ENCODE peak calls at places on chromosome 14, in six cellular contexts. One of them, this sample, is unnamed.

GRCh38 chr14:53174918-53175317 is 21.8 kb upstream of the DDHD1 start:
- DNase-seq in D341Med: no peak
- DNase-seq in T-helper 1 cell: no peak
- DNase-seq in ACHN: no peak
- DNase-seq in AG04449: no peak
- DNase-seq in Caki2: no peak
- DNase-seq in this sample: no peak

GRCh38 chr14:101062611-101063010 is 159.1 kb upstream of the RTL1 start:
- DNase-seq in D341Med: no peak
- DNase-seq in T-helper 1 cell: no peak
- DNase-seq in ACHN: no peak
- DNase-seq in AG04449: no peak
- DNase-seq in Caki2: no peak
- DNase-seq in this sample: no peak

GRCh38 chr14:59664741-59665140 is 88.1 kb upstream of the CCDC175 start:
- DNase-seq in D341Med: no peak
- DNase-seq in T-helper 1 cell: no peak
- DNase-seq in ACHN: no peak
- DNase-seq in AG04449: peak
- DNase-seq in Caki2: no peak
- DNase-seq in this sample: no peak

GRCh38 chr14:36901846-36902245 is 240.2 kb downstream of the PAX9 start:
- DNase-seq in D341Med: no peak
- DNase-seq in T-helper 1 cell: no peak
- DNase-seq in ACHN: no peak
- DNase-seq in AG04449: no peak
- DNase-seq in Caki2: no peak
- DNase-seq in this sample: no peak

GRCh38 chr14:77039285-77040058 is 11.0 kb upstream of the IRF2BPL start:
- DNase-seq in D341Med: no peak
- DNase-seq in T-helper 1 cell: no peak
- DNase-seq in ACHN: peak
- DNase-seq in AG04449: no peak
- DNase-seq in Caki2: no peak
- DNase-seq in this sample: peak

GRCh38 chr14:68911594-68912227 is 67.4 kb downstream of the ACTN1 start:
- DNase-seq in D341Med: peak
- DNase-seq in T-helper 1 cell: peak
- DNase-seq in ACHN: peak
- DNase-seq in AG04449: no peak
- DNase-seq in Caki2: peak
- DNase-seq in this sample: peak

GRCh38 chr14:104973215-104974145 is 4.7 kb downstream of the AHNAK2 start:
- DNase-seq in D341Med: no peak
- DNase-seq in T-helper 1 cell: no peak
- DNase-seq in ACHN: peak
- DNase-seq in AG04449: peak
- DNase-seq in Caki2: peak
- DNase-seq in this sample: peak

GRCh38 chr14:102220031-102220430 is 80.3 kb downstream of the WDR20 start:
- DNase-seq in D341Med: peak
- DNase-seq in T-helper 1 cell: no peak
- DNase-seq in ACHN: no peak
- DNase-seq in AG04449: no peak
- DNase-seq in Caki2: no peak
- DNase-seq in this sample: no peak

GRCh38 chr14:80212025-80212402 is 710 bp upstream of the DIO2 start:
- DNase-seq in D341Med: no peak
- DNase-seq in T-helper 1 cell: no peak
- DNase-seq in ACHN: peak
- DNase-seq in AG04449: peak
- DNase-seq in Caki2: no peak
- DNase-seq in this sample: no peak

GRCh38 chr14:33669111-33669510 is 281.8 kb downstream of the EGLN3 start:
- DNase-seq in D341Med: no peak
- DNase-seq in T-helper 1 cell: no peak
- DNase-seq in ACHN: no peak
- DNase-seq in AG04449: no peak
- DNase-seq in Caki2: no peak
- DNase-seq in this sample: no peak

GRCh38 chr14:95222870-95223398 is 65.6 kb upstream of the DICER1 start:
- DNase-seq in D341Med: no peak
- DNase-seq in T-helper 1 cell: no peak
- DNase-seq in ACHN: no peak
- DNase-seq in AG04449: peak
- DNase-seq in Caki2: no peak
- DNase-seq in this sample: no peak

GRCh38 chr14:68594737-68595380 is 198.0 kb downstream of the ZFP36L1 start:
- DNase-seq in D341Med: no peak
- DNase-seq in T-helper 1 cell: no peak
- DNase-seq in ACHN: no peak
- DNase-seq in AG04449: no peak
- DNase-seq in Caki2: peak
- DNase-seq in this sample: no peak

GRCh38 chr14:68397827-68398226 is 395.0 kb downstream of the ZFP36L1 start:
- DNase-seq in D341Med: no peak
- DNase-seq in T-helper 1 cell: no peak
- DNase-seq in ACHN: no peak
- DNase-seq in AG04449: peak
- DNase-seq in Caki2: no peak
- DNase-seq in this sample: no peak

GRCh38 chr14:60288279-60288678 is 39.3 kb downstream of the PPM1A start:
- DNase-seq in D341Med: no peak
- DNase-seq in T-helper 1 cell: no peak
- DNase-seq in ACHN: no peak
- DNase-seq in AG04449: no peak
- DNase-seq in Caki2: no peak
- DNase-seq in this sample: no peak

GRCh38 chr14:100726812-100727564 is at the start of gene DLK1:
- DNase-seq in D341Med: no peak
- DNase-seq in T-helper 1 cell: no peak
- DNase-seq in ACHN: no peak
- DNase-seq in AG04449: no peak
- DNase-seq in Caki2: no peak
- DNase-seq in this sample: no peak

GRCh38 chr14:97073622-97074021 is 276.4 kb downstream of the VRK1 start:
- DNase-seq in D341Med: no peak
- DNase-seq in T-helper 1 cell: no peak
- DNase-seq in ACHN: no peak
- DNase-seq in AG04449: no peak
- DNase-seq in Caki2: no peak
- DNase-seq in this sample: no peak

GRCh38 chr14:89746654-89747053 is 207.9 kb downstream of the EFCAB11 start:
- DNase-seq in D341Med: no peak
- DNase-seq in T-helper 1 cell: no peak
- DNase-seq in ACHN: no peak
- DNase-seq in AG04449: no peak
- DNase-seq in Caki2: no peak
- DNase-seq in this sample: no peak

GRCh38 chr14:104048758-104049496 is 36.6 kb upstream of the ASPG start:
- DNase-seq in D341Med: no peak
- DNase-seq in T-helper 1 cell: no peak
- DNase-seq in ACHN: no peak
- DNase-seq in AG04449: no peak
- DNase-seq in Caki2: no peak
- DNase-seq in this sample: peak

GRCh38 chr14:43539210-43539609 is 967.9 kb downstream of the FSCB start:
- DNase-seq in D341Med: no peak
- DNase-seq in T-helper 1 cell: no peak
- DNase-seq in ACHN: peak
- DNase-seq in AG04449: no peak
- DNase-seq in Caki2: peak
- DNase-seq in this sample: no peak

GRCh38 chr14:104116544-104117340 is 21.6 kb upstream of the KIF26A start:
- DNase-seq in D341Med: no peak
- DNase-seq in T-helper 1 cell: no peak
- DNase-seq in ACHN: no peak
- DNase-seq in AG04449: no peak
- DNase-seq in Caki2: no peak
- DNase-seq in this sample: no peak

GRCh38 chr14:64253672-64254071 is 40.5 kb downstream of the ESR2 start:
- DNase-seq in D341Med: no peak
- DNase-seq in T-helper 1 cell: no peak
- DNase-seq in ACHN: no peak
- DNase-seq in AG04449: no peak
- DNase-seq in Caki2: no peak
- DNase-seq in this sample: peak

GRCh38 chr14:104596451-104596918 is 8.1 kb downstream of the TMEM179 start:
- DNase-seq in D341Med: no peak
- DNase-seq in T-helper 1 cell: no peak
- DNase-seq in ACHN: no peak
- DNase-seq in AG04449: no peak
- DNase-seq in Caki2: no peak
- DNase-seq in this sample: no peak

GRCh38 chr14:57871487-57872080 is 5.7 kb upstream of the SLC35F4 start:
- DNase-seq in D341Med: peak
- DNase-seq in T-helper 1 cell: no peak
- DNase-seq in ACHN: peak
- DNase-seq in AG04449: no peak
- DNase-seq in Caki2: peak
- DNase-seq in this sample: peak

GRCh38 chr14:65303185-65303901 is 109.2 kb upstream of the FUT8 start:
- DNase-seq in D341Med: no peak
- DNase-seq in T-helper 1 cell: no peak
- DNase-seq in ACHN: no peak
- DNase-seq in AG04449: no peak
- DNase-seq in Caki2: no peak
- DNase-seq in this sample: no peak

GRCh38 chr14:83171761-83172160 is 1638.1 kb upstream of the SEL1L start:
- DNase-seq in D341Med: no peak
- DNase-seq in T-helper 1 cell: no peak
- DNase-seq in ACHN: no peak
- DNase-seq in AG04449: no peak
- DNase-seq in Caki2: no peak
- DNase-seq in this sample: no peak

GRCh38 chr14:51750542-51750941 is 98.8 kb downstream of the FRMD6 start:
- DNase-seq in D341Med: no peak
- DNase-seq in T-helper 1 cell: no peak
- DNase-seq in ACHN: no peak
- DNase-seq in AG04449: no peak
- DNase-seq in Caki2: no peak
- DNase-seq in this sample: no peak

GRCh38 chr14:72776701-72777255 is 117.1 kb downstream of the DPF3 start:
- DNase-seq in D341Med: no peak
- DNase-seq in T-helper 1 cell: no peak
- DNase-seq in ACHN: no peak
- DNase-seq in AG04449: no peak
- DNase-seq in Caki2: no peak
- DNase-seq in this sample: no peak

GRCh38 chr14:24351517-24351916 is 11.7 kb upstream of the RIPK3 start:
- DNase-seq in D341Med: no peak
- DNase-seq in T-helper 1 cell: no peak
- DNase-seq in ACHN: no peak
- DNase-seq in AG04449: no peak
- DNase-seq in Caki2: no peak
- DNase-seq in this sample: no peak